ENCODE peak calls at places on chromosomes 12 and 14, in nine cellular contexts. W, E, O, B, A, R, H, D and L are unnamed samples.

GRCh38 chr12:130205531-130205930 is 43.3 kb downstream of the FZD10 start:
- DNase-seq in W (no peak), E (no peak), O (no peak), B (no peak), A (no peak), R (no peak), H (no peak), D (no peak), L (no peak)

GRCh38 chr12:60487284-60487683 is 891.5 kb downstream of the SLC16A7 start:
- DNase-seq in W (no peak), E (no peak), O (no peak), B (no peak), A (no peak), R (no peak), H (no peak), D (no peak), L (no peak)

GRCh38 chr14:65961004-65961403 is 525.2 kb upstream of the CCDC196 start:
- DNase-seq in W (no peak), E (no peak), O (peak), B (peak), A (no peak), R (peak), H (peak), D (no peak), L (peak)

GRCh38 chr12:123149088-123149827 is 1.6 kb downstream of the PITPNM2 start:
- DNase-seq in W (no peak), E (no peak), O (peak), B (peak), A (no peak), R (no peak), H (no peak), D (no peak), L (no peak)

GRCh38 chr12:111503116-111503515 is 96.0 kb downstream of the ATXN2 start:
- DNase-seq in W (no peak), E (no peak), O (no peak), B (no peak), A (no peak), R (no peak), H (no peak), D (no peak), L (no peak)

GRCh38 chr12:32836710-32837109 is 59.9 kb downstream of the PKP2 start:
- DNase-seq in W (no peak), E (no peak), O (no peak), B (no peak), A (no peak), R (no peak), H (no peak), D (no peak), L (no peak)

GRCh38 chr14:39232554-39233415 is 930 bp upstream of the MIA2 start:
- DNase-seq in W (no peak), E (no peak), O (no peak), B (peak), A (no peak), R (peak), H (no peak), D (no peak), L (peak)

GRCh38 chr14:27605298-27605697 is 1007.5 kb upstream of the NOVA1 start:
- DNase-seq in W (no peak), E (no peak), O (no peak), B (no peak), A (no peak), R (no peak), H (no peak), D (no peak), L (no peak)

GRCh38 chr12:67475725-67476124 is 172.8 kb upstream of the DYRK2 start:
- DNase-seq in W (no peak), E (no peak), O (no peak), B (no peak), A (no peak), R (no peak), H (no peak), D (no peak), L (no peak)

GRCh38 chr14:38210587-38211257 is 3.0 kb downstream of the SSTR1 start:
- DNase-seq in W (no peak), E (no peak), O (no peak), B (peak), A (no peak), R (peak), H (peak), D (no peak), L (peak)
- TF ChIP-seq CTCF in W (no peak), E (no peak), O (no peak), B (peak), A (peak), R (peak), H (peak), D (no peak), L (no peak)

GRCh38 chr14:68547305-68548193 is 245.3 kb downstream of the ZFP36L1 start:
- DNase-seq in W (no peak), E (peak), O (no peak), B (peak), A (no peak), R (peak), H (no peak), D (peak), L (no peak)
- TF ChIP-seq CTCF in W (no peak), E (no peak), O (no peak), B (peak), A (peak), R (no peak), H (no peak), D (peak), L (no peak)

GRCh38 chr12:127457726-127458125 is 809.2 kb upstream of the TMEM132C start:
- DNase-seq in W (no peak), E (no peak), O (no peak), B (no peak), A (no peak), R (no peak), H (no peak), D (no peak), L (no peak)

GRCh38 chr12:127459687-127460086 is 807.3 kb upstream of the TMEM132C start:
- DNase-seq in W (no peak), E (no peak), O (peak), B (no peak), A (no peak), R (no peak), H (no peak), D (no peak), L (no peak)

GRCh38 chr12:127459166-127459565 is 807.8 kb upstream of the TMEM132C start:
- DNase-seq in W (no peak), E (no peak), O (no peak), B (no peak), A (no peak), R (no peak), H (no peak), D (no peak), L (no peak)

GRCh38 chr12:127450822-127451221 is 816.1 kb upstream of the TMEM132C start:
- DNase-seq in W (no peak), E (no peak), O (no peak), B (no peak), A (no peak), R (no peak), H (no peak), D (no peak), L (no peak)

DNA sequence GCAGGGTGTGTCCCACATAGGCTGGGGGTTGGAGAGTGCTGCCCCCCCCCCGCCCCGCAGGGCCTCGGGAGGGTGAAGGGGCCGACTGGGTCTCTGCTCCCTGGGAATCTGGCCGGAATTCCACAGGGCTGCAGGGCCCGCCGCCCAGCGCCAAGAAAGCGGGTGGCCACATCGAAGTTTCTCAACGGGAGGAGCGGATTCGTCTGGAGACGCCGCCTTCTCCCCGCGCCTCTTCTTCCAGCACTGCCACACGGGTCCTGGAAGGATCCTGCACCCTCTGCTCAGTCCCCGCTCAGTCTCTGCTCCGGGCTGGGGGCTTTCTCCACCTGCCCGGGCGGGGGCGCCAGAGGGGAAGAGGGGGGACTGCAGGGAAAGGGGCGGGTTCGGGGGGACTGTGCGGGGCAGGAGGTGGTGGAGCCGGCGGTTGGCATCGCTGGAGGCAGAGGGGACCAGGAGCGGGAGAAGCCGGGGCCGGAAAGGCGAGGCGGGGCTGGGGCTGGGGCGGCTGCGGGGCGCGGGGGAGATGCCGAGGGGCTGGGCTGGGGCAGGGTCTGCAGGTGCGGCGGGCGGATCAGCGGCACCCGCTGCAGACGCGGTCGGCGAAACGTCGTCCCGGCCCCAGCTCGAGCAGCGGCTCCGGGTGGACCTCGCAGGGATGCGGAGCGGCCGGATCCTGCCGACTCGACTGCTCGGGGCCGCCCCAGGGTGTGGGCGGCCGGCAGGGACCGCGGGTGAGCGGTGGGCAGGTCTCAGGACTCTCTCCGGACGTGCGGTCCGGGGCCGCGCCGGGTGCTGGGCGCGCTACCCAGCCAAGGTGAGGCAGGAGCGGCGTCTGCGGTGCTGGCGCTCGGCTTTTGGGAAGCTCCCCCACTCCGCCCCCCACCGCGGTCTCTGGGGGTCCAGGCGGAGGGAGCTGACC is 811.4 kb upstream of the TMEM132C start:
- DNase-seq in W (no peak), E (no peak), O (no peak), B (no peak), A (no peak), R (no peak), H (peak), D (no peak), L (no peak)
- TF ChIP-seq CTCF in W (no peak), E (no peak), O (no peak), B (no peak), A (peak), R (peak), H (peak), D (peak), L (no peak)

GRCh38 chr12:101490286-101490920 is 15.3 kb downstream of the SPIC start:
- DNase-seq in W (no peak), E (no peak), O (peak), B (no peak), A (no peak), R (no peak), H (no peak), D (no peak), L (peak)
- TF ChIP-seq CTCF in W (no peak), E (peak), O (peak), B (no peak), A (peak), R (no peak), H (peak), D (no peak), L (peak)

GRCh38 chr12:66050610-66051009 is 79.9 kb downstream of the LLPH start:
- DNase-seq in W (no peak), E (no peak), O (no peak), B (no peak), A (no peak), R (no peak), H (no peak), D (no peak), L (no peak)
- TF ChIP-seq CTCF in W (no peak), E (no peak), O (no peak), B (no peak), A (no peak), R (no peak), H (no peak), D (no peak), L (no peak)